ENCODE peak calls at places on chromosome 16, in nine cellular contexts. One of them, this sample, is unnamed.

GRCh38 chr16:26772503-26772902 is 294.2 kb upstream of the C16orf82 start:
- DNase-seq in esophagus squamous epithelium: no peak
- DNase-seq in A673: no peak
- DNase-seq in CD8-positive, alpha-beta T cell: no peak
- DNase-seq in uterus: no peak
- DNase-seq in OCI-LY7: no peak
- DNase-seq in right atrium auricular region: no peak
- DNase-seq in brain microvascular endothelial cell: no peak
- DNase-seq in PC-9: no peak
- DNase-seq in this sample: no peak

GRCh38 chr16:17359778-17360177 is 111.0 kb downstream of the XYLT1 start:
- DNase-seq in esophagus squamous epithelium: no peak
- DNase-seq in A673: no peak
- DNase-seq in CD8-positive, alpha-beta T cell: peak; percentile 53
- DNase-seq in uterus: no peak
- DNase-seq in OCI-LY7: peak; percentile 33
- DNase-seq in right atrium auricular region: peak; percentile 57
- DNase-seq in brain microvascular endothelial cell: no peak
- DNase-seq in PC-9: no peak
- DNase-seq in this sample: no peak

GRCh38 chr16:29720703-29721102 is 25.1 kb downstream of the C16orf54 start:
- DNase-seq in esophagus squamous epithelium: no peak
- DNase-seq in A673: no peak
- DNase-seq in CD8-positive, alpha-beta T cell: no peak
- DNase-seq in uterus: no peak
- DNase-seq in OCI-LY7: no peak
- DNase-seq in right atrium auricular region: no peak
- DNase-seq in brain microvascular endothelial cell: no peak
- DNase-seq in PC-9: no peak
- DNase-seq in this sample: no peak

GRCh38 chr16:694187-694862 is 4.1 kb upstream of the WDR24 start:
- DNase-seq in esophagus squamous epithelium: no peak
- DNase-seq in A673: no peak
- DNase-seq in CD8-positive, alpha-beta T cell: no peak
- DNase-seq in uterus: no peak
- DNase-seq in OCI-LY7: no peak
- DNase-seq in right atrium auricular region: no peak
- DNase-seq in brain microvascular endothelial cell: no peak
- DNase-seq in PC-9: no peak
- DNase-seq in this sample: no peak

GRCh38 chr16:27839419-27839818 is 224.1 kb downstream of the GSG1L start:
- DNase-seq in esophagus squamous epithelium: no peak
- DNase-seq in A673: no peak
- DNase-seq in CD8-positive, alpha-beta T cell: no peak
- DNase-seq in uterus: no peak
- DNase-seq in OCI-LY7: no peak
- DNase-seq in right atrium auricular region: no peak
- DNase-seq in brain microvascular endothelial cell: peak; percentile 33
- DNase-seq in PC-9: peak; percentile 61
- DNase-seq in this sample: no peak

GRCh38 chr16:1674751-1675664 is 3.1 kb upstream of the JPT2 start:
- DNase-seq in esophagus squamous epithelium: no peak
- DNase-seq in A673: no peak
- DNase-seq in CD8-positive, alpha-beta T cell: no peak
- DNase-seq in uterus: no peak
- DNase-seq in OCI-LY7: no peak
- DNase-seq in right atrium auricular region: no peak
- DNase-seq in brain microvascular endothelial cell: peak; percentile 71
- DNase-seq in PC-9: peak; percentile 68
- DNase-seq in this sample: no peak

GRCh38 chr16:72380283-72380682 is 208.3 kb upstream of the PMFBP1 start:
- DNase-seq in esophagus squamous epithelium: no peak
- DNase-seq in A673: no peak
- DNase-seq in CD8-positive, alpha-beta T cell: no peak
- DNase-seq in uterus: no peak
- DNase-seq in OCI-LY7: no peak
- DNase-seq in right atrium auricular region: no peak
- DNase-seq in brain microvascular endothelial cell: no peak
- DNase-seq in PC-9: no peak
- DNase-seq in this sample: no peak

GRCh38 chr16:1094601-1095449 is 1.2 kb downstream of the C1QTNF8 start:
- DNase-seq in esophagus squamous epithelium: no peak
- DNase-seq in A673: no peak
- DNase-seq in CD8-positive, alpha-beta T cell: no peak
- DNase-seq in uterus: no peak
- DNase-seq in OCI-LY7: no peak
- DNase-seq in right atrium auricular region: no peak
- DNase-seq in brain microvascular endothelial cell: no peak
- DNase-seq in PC-9: no peak
- DNase-seq in this sample: no peak

GRCh38 chr16:31061126-31061812 is 12.8 kb downstream of the ZNF668 start:
- DNase-seq in esophagus squamous epithelium: no peak
- DNase-seq in A673: no peak
- DNase-seq in CD8-positive, alpha-beta T cell: no peak
- DNase-seq in uterus: no peak
- DNase-seq in OCI-LY7: no peak
- DNase-seq in right atrium auricular region: no peak
- DNase-seq in brain microvascular endothelial cell: no peak
- DNase-seq in PC-9: no peak
- DNase-seq in this sample: no peak

GRCh38 chr16:56946767-56947603 is 14.8 kb upstream of the CETP start:
- DNase-seq in esophagus squamous epithelium: no peak
- DNase-seq in A673: no peak
- DNase-seq in CD8-positive, alpha-beta T cell: no peak
- DNase-seq in uterus: no peak
- DNase-seq in OCI-LY7: no peak
- DNase-seq in right atrium auricular region: no peak
- DNase-seq in brain microvascular endothelial cell: no peak
- DNase-seq in PC-9: no peak
- DNase-seq in this sample: no peak

GRCh38 chr16:75527825-75528299 is 8.0 kb downstream of the CHST5 start:
- DNase-seq in esophagus squamous epithelium: no peak
- DNase-seq in A673: no peak
- DNase-seq in CD8-positive, alpha-beta T cell: no peak
- DNase-seq in uterus: no peak
- DNase-seq in OCI-LY7: no peak
- DNase-seq in right atrium auricular region: no peak
- DNase-seq in brain microvascular endothelial cell: no peak
- DNase-seq in PC-9: no peak
- DNase-seq in this sample: no peak

GRCh38 chr16:65002265-65002664 is 119.6 kb downstream of the CDH11 start:
- DNase-seq in esophagus squamous epithelium: no peak
- DNase-seq in A673: peak; percentile 74
- DNase-seq in CD8-positive, alpha-beta T cell: no peak
- DNase-seq in uterus: no peak
- DNase-seq in OCI-LY7: no peak
- DNase-seq in right atrium auricular region: no peak
- DNase-seq in brain microvascular endothelial cell: peak; percentile 79
- DNase-seq in PC-9: no peak
- DNase-seq in this sample: no peak

GRCh38 chr16:79628501-79628975 is 28.0 kb upstream of the MAF start:
- DNase-seq in esophagus squamous epithelium: no peak
- DNase-seq in A673: no peak
- DNase-seq in CD8-positive, alpha-beta T cell: peak; percentile 36
- DNase-seq in uterus: no peak
- DNase-seq in OCI-LY7: no peak
- DNase-seq in right atrium auricular region: no peak
- DNase-seq in brain microvascular endothelial cell: peak; percentile 98
- DNase-seq in PC-9: no peak
- DNase-seq in this sample: no peak

GRCh38 chr16:84892097-84892496 is 72.3 kb downstream of the CRISPLD2 start:
- DNase-seq in esophagus squamous epithelium: no peak
- DNase-seq in A673: no peak
- DNase-seq in CD8-positive, alpha-beta T cell: no peak
- DNase-seq in uterus: no peak
- DNase-seq in OCI-LY7: no peak
- DNase-seq in right atrium auricular region: no peak
- DNase-seq in brain microvascular endothelial cell: no peak
- DNase-seq in PC-9: no peak
- DNase-seq in this sample: no peak

GRCh38 chr16:1941162-1941923 is 1.7 kb downstream of the MSRB1 start:
- DNase-seq in esophagus squamous epithelium: no peak
- DNase-seq in A673: no peak
- DNase-seq in CD8-positive, alpha-beta T cell: no peak
- DNase-seq in uterus: no peak
- DNase-seq in OCI-LY7: peak; percentile 35
- DNase-seq in right atrium auricular region: no peak
- DNase-seq in brain microvascular endothelial cell: peak; percentile 35
- DNase-seq in PC-9: no peak
- DNase-seq in this sample: no peak

GRCh38 chr16:23499801-23500200 is 10.5 kb downstream of the GGA2 start:
- DNase-seq in esophagus squamous epithelium: no peak
- DNase-seq in A673: no peak
- DNase-seq in CD8-positive, alpha-beta T cell: no peak
- DNase-seq in uterus: no peak
- DNase-seq in OCI-LY7: peak; percentile 35
- DNase-seq in right atrium auricular region: no peak
- DNase-seq in brain microvascular endothelial cell: no peak
- DNase-seq in PC-9: no peak
- DNase-seq in this sample: no peak

DNA sequence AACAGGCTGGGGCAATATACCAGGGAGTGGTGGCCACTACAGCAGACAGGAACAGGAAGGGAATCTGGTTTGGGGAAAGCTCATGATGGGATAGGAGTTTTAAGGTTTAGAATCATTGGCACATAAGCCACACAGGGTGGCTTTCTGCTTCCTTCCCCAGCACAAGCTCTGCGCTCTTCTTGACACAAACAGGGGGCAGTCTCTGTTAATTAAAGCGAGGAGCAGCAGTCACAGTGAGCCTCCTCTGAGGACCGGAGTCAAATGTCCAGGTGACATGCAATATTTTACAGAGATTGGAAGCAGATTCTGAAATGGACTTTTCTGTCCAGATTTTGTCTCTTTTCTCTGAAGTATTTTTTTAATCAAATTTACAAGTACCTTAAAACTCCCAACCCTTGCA is 2.8 kb upstream of the SHISA9 start:
- DNase-seq in esophagus squamous epithelium: no peak
- DNase-seq in A673: no peak
- DNase-seq in CD8-positive, alpha-beta T cell: no peak
- DNase-seq in uterus: no peak
- DNase-seq in OCI-LY7: peak; percentile 24
- DNase-seq in right atrium auricular region: no peak
- DNase-seq in brain microvascular endothelial cell: no peak
- DNase-seq in PC-9: no peak
- DNase-seq in this sample: no peak
- TF ChIP-seq CTCF in esophagus squamous epithelium: no peak
- TF ChIP-seq CTCF in A673: no peak
- TF ChIP-seq CTCF in CD8-positive, alpha-beta T cell: no peak
- TF ChIP-seq CTCF in uterus: no peak
- TF ChIP-seq CTCF in OCI-LY7: peak; percentile 60
- TF ChIP-seq CTCF in right atrium auricular region: no peak
- TF ChIP-seq CTCF in brain microvascular endothelial cell: peak; percentile 15
- TF ChIP-seq CTCF in PC-9: peak; percentile 29
- TF ChIP-seq CTCF in this sample: no peak

DNA sequence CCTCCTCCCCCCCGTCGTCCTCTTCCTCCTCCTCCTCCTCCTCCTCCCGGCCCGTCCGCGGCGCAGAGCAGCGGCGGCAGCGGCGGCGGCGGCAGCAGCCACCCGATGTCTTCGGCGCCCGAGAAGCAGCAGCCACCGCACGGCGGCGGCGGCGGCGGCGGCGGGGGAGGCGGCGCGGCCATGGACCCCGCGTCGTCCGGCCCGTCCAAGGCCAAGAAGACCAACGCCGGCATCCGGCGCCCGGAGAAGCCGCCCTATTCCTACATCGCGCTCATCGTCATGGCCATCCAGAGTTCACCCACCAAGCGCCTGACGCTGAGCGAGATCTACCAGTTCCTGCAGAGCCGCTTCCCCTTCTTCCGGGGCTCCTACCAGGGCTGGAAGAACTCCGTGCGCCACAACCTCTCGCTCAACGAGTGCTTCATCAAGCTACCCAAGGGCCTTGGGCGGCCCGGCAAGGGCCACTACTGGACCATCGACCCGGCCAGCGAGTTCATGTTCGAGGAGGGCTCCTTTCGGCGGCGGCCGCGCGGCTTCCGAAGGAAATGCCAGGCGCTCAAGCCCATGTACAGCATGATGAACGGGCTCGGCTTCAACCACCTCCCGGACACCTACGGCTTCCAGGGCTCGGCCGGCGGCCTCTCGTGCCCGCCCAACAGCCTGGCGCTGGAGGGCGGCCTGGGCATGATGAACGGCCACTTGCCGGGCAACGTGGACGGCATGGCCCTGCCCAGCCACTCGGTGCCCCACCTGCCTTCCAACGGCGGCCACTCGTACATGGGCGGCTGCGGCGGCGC is at the start of gene FOXF1:
- DNase-seq in esophagus squamous epithelium: no peak
- DNase-seq in A673: peak; percentile 30
- DNase-seq in CD8-positive, alpha-beta T cell: no peak
- DNase-seq in uterus: no peak
- DNase-seq in OCI-LY7: no peak
- DNase-seq in right atrium auricular region: no peak
- DNase-seq in brain microvascular endothelial cell: no peak
- DNase-seq in PC-9: no peak
- DNase-seq in this sample: no peak
- H3K27ac ChIP-seq in esophagus squamous epithelium: peak within 1 kb of the TSS; percentile 95
- H3K27ac ChIP-seq in A673: no peak within 1 kb of the TSS
- H3K27ac ChIP-seq in CD8-positive, alpha-beta T cell: no peak within 1 kb of the TSS
- H3K27ac ChIP-seq in uterus: peak within 1 kb of the TSS; percentile 84
- H3K27ac ChIP-seq in OCI-LY7: no peak within 1 kb of the TSS
- H3K27ac ChIP-seq in right atrium auricular region: peak within 1 kb of the TSS; percentile 78
- H3K27ac ChIP-seq in brain microvascular endothelial cell: no peak within 1 kb of the TSS
- H3K27ac ChIP-seq in PC-9: no peak within 1 kb of the TSS
- H3K27ac ChIP-seq in this sample: no peak within 1 kb of the TSS

DNA sequence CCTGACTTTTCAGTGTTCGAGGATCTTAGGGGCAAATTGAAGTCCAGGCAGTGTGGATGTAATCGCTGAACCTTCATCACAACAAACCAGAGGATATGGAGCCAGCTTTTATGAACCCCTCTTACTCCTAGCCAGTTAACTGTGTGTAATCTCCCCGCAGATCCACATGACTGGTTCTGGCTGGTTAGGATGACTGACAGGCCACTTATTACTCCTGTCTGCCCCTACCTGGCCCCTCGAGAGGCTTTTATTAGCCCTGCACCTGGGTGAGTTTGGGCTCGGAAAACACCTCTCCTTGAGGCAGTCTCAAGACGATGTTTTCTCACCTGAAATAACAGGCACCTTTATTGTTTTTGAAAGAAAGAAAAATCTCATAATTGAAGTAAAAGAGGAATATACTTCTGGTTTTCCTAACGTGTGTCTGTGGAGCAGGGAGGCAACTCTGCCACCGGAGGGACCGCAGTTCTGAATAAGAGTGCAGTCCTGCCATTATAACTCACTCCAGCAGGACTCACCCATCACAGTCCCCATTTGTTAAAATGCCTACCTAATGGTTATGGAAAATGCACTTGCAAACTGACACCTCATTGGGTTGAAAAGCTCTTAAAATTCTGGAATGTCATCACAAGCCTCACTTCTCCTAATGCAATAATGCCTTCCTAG is 291.9 kb upstream of the N4BP1 start:
- DNase-seq in esophagus squamous epithelium: no peak
- DNase-seq in A673: no peak
- DNase-seq in CD8-positive, alpha-beta T cell: no peak
- DNase-seq in uterus: no peak
- DNase-seq in OCI-LY7: peak; percentile 27
- DNase-seq in right atrium auricular region: no peak
- DNase-seq in brain microvascular endothelial cell: no peak
- DNase-seq in PC-9: no peak
- DNase-seq in this sample: no peak
- TF ChIP-seq CTCF in esophagus squamous epithelium: no peak
- TF ChIP-seq CTCF in A673: no peak
- TF ChIP-seq CTCF in CD8-positive, alpha-beta T cell: no peak
- TF ChIP-seq CTCF in uterus: no peak
- TF ChIP-seq CTCF in OCI-LY7: no peak
- TF ChIP-seq CTCF in right atrium auricular region: no peak
- TF ChIP-seq CTCF in brain microvascular endothelial cell: no peak
- TF ChIP-seq CTCF in PC-9: peak; percentile 22
- TF ChIP-seq CTCF in this sample: no peak

GRCh38 chr16:11224894-11225676 is 30.9 kb downstream of the SOCS1 start:
- DNase-seq in esophagus squamous epithelium: peak; percentile 41
- DNase-seq in A673: no peak
- DNase-seq in CD8-positive, alpha-beta T cell: peak; percentile 78
- DNase-seq in uterus: peak; percentile 41
- DNase-seq in OCI-LY7: peak; percentile 86
- DNase-seq in right atrium auricular region: no peak
- DNase-seq in brain microvascular endothelial cell: no peak
- DNase-seq in PC-9: no peak
- DNase-seq in this sample: no peak
- H3K27ac ChIP-seq in esophagus squamous epithelium: peak overlapping the region; percentile 76
- H3K27ac ChIP-seq in A673: no peak overlapping the region
- H3K27ac ChIP-seq in CD8-positive, alpha-beta T cell: peak overlapping the region; percentile 77
- H3K27ac ChIP-seq in uterus: no peak overlapping the region
- H3K27ac ChIP-seq in OCI-LY7: peak overlapping the region; percentile 46
- H3K27ac ChIP-seq in right atrium auricular region: peak overlapping the region; percentile 71
- H3K27ac ChIP-seq in brain microvascular endothelial cell: no peak overlapping the region
- H3K27ac ChIP-seq in PC-9: no peak overlapping the region
- H3K27ac ChIP-seq in this sample: no peak overlapping the region

This sample was measured in dorsolateral prefrontal cortex.